ENCODE peak calls at places on chromosomes 2 and 18, in four cellular contexts. C is neuronal stem cell, B is mesendoderm, E is H9. R is an unnamed sample.

GRCh38 chr2:72942293-72942692 is 25.0 kb downstream of the EMX1 start:
- DNase-seq in B (no peak), E (no peak), C (no peak), R (no peak)

GRCh38 chr2:96727431-96727830 is 12.4 kb downstream of the LMAN2L start:
- DNase-seq in C (no peak), B (no peak), E (no peak), R (no peak)

GRCh38 chr18:50096766-50097435 is 98.0 kb downstream of the MYO5B start:
- DNase-seq in E (no peak), B (no peak), C (no peak), R (no peak)

GRCh38 chr2:96251721-96252292 is 14.0 kb downstream of the TMEM127 start:
- DNase-seq in B (peak; percentile 65), C (peak; percentile 74), E (peak; percentile 45), R (peak; percentile 97)

GRCh38 chr2:171172980-171173542 is 12.4 kb upstream of the TLK1 start:
- DNase-seq in C (no peak), B (no peak), E (no peak), R (peak; percentile 48)

GRCh38 chr2:56333812-56334485 is 150.2 kb downstream of the CCDC85A start:
- DNase-seq in B (no peak), C (no peak), E (no peak), R (no peak)

GRCh38 chr2:26002617-26003310 is 20.5 kb upstream of the KIF3C start:
- DNase-seq in B (no peak), E (no peak), C (no peak), R (no peak)

GRCh38 chr2:239057533-239057932 is 209.6 kb downstream of the TWIST2 start:
- DNase-seq in E (no peak), C (no peak), B (no peak), R (no peak)

GRCh38 chr18:45962461-45962860 is 4.7 kb downstream of the EPG5 start:
- DNase-seq in E (no peak), B (peak; percentile 24), C (no peak), R (peak; percentile 77)

GRCh38 chr2:120441744-120442471 is 96.0 kb downstream of the INHBB start:
- DNase-seq in B (peak; percentile 64), C (peak; percentile 38), E (peak; percentile 64), R (peak; percentile 13)

GRCh38 chr18:55413474-55413873 is 174.5 kb downstream of the TCF4 start:
- DNase-seq in B (no peak), E (no peak), C (no peak), R (peak; percentile 59)

GRCh38 chr2:152403395-152403794 is 68.4 kb downstream of the FMNL2 start:
- DNase-seq in C (no peak), E (no peak), B (no peak), R (no peak)

GRCh38 chr2:30771200-30771599 is 36.0 kb downstream of the CAPN13 start:
- DNase-seq in C (no peak), E (no peak), B (no peak), R (no peak)

GRCh38 chr2:235078182-235078581 is 126.4 kb downstream of the SH3BP4 start:
- DNase-seq in B (peak; percentile 92), E (no peak), C (no peak), R (no peak)
- H2BK120ac ChIP-seq in B (no peak overlapping the region), E (no peak overlapping the region), C (no peak overlapping the region), R (peak overlapping the region; percentile 2)

GRCh38 chr2:48284624-48285212 is 245.2 kb upstream of the STON1 start:
- DNase-seq in C (no peak), B (peak; percentile 13), E (no peak), R (no peak)
- H2BK120ac ChIP-seq in C (no peak overlapping the region), B (no peak overlapping the region), E (no peak overlapping the region), R (no peak overlapping the region)

GRCh38 chr18:58501497-58501896 is 127.4 kb downstream of the ALPK2 start:
- DNase-seq in E (no peak), C (no peak), B (no peak), R (no peak)
- H2BK120ac ChIP-seq in E (no peak overlapping the region), C (no peak overlapping the region), B (no peak overlapping the region), R (no peak overlapping the region)

DNA sequence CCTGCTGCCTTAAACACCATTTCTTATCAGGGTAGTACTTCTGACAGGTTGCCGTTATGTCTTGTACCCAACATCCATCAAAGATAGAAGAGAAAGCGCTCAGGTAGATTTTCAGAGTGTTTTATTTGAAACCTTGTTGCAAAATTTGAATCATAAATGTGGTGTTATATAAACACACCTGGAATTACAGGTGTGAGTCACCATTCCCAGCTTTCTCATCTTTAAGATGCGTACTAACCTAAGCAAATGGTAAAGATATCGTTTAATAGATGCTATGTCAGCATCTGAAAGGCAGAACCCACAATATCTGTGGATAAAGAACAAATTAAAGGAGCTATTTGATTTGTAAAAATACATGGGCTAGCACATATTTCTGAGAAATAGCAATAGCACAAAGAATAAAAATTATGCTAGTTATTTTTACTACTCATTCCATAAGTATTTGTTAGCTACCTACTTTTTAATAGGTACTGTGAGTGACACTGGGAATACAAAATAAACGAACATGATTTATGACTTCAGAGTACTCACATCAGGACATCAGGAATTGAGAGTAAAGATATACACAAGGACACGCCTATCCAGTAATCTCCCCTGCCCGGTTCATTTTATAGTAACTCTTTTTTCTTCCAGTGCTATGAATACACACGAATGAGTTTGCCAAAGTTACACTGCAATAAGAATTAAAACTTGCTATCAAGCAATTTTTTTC is 193.8 kb downstream of the RBM43 start:
- DNase-seq in B (no peak), E (no peak), C (no peak), R (no peak)
- H2BK120ac ChIP-seq in B (no peak overlapping the region), E (no peak overlapping the region), C (no peak overlapping the region), R (no peak overlapping the region)

DNA sequence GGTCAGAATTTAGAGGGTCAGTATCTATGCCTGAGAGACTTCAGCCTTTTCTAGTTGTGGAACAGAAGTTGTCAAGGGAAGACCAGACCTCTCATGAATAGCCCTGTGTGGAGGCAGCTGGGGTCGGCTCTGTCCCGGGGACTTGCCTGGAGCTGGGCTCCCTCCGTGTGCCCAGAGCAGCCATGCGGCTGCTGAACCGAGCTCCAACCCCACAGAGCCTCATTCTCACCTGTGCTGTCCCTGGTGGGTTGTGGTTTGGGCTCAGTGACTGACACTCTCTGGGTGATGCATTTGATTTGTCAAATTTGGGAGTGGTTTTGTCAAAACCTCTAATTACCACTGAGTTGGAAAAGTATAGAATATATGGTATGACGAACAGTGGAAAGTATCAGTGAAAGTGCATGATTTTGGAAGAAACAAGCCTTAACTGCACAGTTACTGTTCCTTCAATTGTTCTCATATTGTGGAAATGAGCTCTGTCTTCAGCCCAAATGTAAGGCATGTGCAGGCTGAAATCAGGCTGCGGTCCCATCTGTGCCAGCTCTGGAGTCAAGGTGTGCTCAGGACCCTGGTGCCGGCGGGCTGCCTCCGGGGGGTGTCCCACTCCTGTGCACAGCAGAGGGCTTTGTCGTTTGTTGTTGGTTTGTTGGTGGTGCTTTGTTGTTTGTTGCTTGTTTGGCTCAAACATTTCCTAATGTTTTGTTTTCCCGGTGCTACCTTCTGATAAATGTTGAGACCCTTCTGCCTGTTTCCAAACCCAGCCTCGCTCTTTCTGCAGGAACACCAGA is 200.3 kb downstream of the SNTG2 start:
- DNase-seq in E (no peak), B (no peak), C (no peak), R (no peak)
- H2BK120ac ChIP-seq in E (no peak overlapping the region), B (no peak overlapping the region), C (no peak overlapping the region), R (no peak overlapping the region)

DNA sequence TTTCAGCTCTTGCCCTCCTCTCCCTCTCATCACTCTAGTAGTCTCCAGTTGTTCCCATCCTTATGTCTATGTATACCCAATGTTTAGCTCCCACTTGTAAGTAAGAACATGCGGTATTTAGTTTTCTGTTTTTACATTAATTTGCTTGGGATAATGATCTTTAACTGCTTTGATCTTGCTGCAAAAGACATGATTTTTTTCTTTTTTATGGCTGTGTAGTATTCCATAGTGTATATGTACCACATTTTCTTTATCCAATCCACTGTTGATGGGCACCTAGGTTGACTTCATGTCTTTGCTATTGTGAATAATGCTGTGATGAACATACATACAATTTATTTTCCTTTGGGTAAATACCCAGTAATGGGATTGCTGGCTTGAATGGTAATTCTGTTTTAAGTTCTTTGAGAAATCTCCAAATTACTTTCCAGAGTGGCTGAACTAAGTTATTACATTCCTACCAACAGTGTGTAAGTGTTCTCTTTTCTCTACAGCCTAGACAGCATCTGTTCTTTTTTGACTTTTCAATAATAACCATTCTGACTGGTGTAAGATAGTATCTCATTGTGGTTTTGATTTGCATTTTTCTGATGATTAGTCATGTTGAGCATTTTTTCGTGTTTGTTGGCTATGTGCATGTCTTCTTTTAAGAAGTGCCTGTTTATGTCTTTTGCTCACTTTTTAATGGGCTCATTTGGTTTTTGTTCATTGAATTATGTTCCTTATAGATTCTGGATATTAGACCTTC is 179.6 kb upstream of the SLC39A10 start:
- DNase-seq in C (no peak), B (no peak), E (no peak), R (peak; percentile 87)
- H2BK120ac ChIP-seq in C (no peak overlapping the region), B (no peak overlapping the region), E (no peak overlapping the region), R (no peak overlapping the region)

R was measured in IMR-90.